ENCODE peak calls at places on chromosomes 16 and 17, in five cellular contexts. N, J, U, W and O are unnamed samples.

GRCh38 chr17:8593830-8594229 is 36.7 kb downstream of the MYH10 start:
- DNase-seq in N (no peak), J (no peak), U (no peak), W (no peak), O (no peak)

GRCh38 chr17:39450051-39450450 is 1.0 kb downstream of the MED1 start:
- DNase-seq in N (no peak), J (no peak), U (peak), W (no peak), O (no peak)

GRCh38 chr16:4640572-4641305 is 16.1 kb downstream of the MGRN1 start:
- DNase-seq in N (no peak), J (no peak), U (no peak), W (no peak), O (no peak)

GRCh38 chr16:65975049-65975708 is 391.3 kb upstream of the CDH5 start:
- DNase-seq in N (no peak), J (no peak), U (no peak), W (peak), O (no peak)

GRCh38 chr17:37506678-37507077 is 17.0 kb downstream of the DUSP14 start:
- DNase-seq in N (no peak), J (no peak), U (peak), W (peak), O (no peak)

GRCh38 chr17:44110823-44111633 is 12.4 kb downstream of the HDAC5 start:
- DNase-seq in N (peak), J (no peak), U (peak), W (peak), O (peak)

GRCh38 chr17:50151937-50152547 is 1.6 kb upstream of the PPP1R9B start:
- DNase-seq in N (peak), J (peak), U (peak), W (peak), O (peak)

GRCh38 chr17:27956601-27957445 is 63.7 kb upstream of the LYRM9 start:
- DNase-seq in N (no peak), J (no peak), U (no peak), W (no peak), O (no peak)

GRCh38 chr16:56929639-56930038 is 2.3 kb upstream of the HERPUD1 start:
- DNase-seq in N (no peak), J (no peak), U (no peak), W (no peak), O (no peak)

GRCh38 chr17:31512796-31513195 is 121.3 kb downstream of the RAB11FIP4 start:
- DNase-seq in N (no peak), J (no peak), U (no peak), W (no peak), O (no peak)

GRCh38 chr16:80924372-80924978 is 82.2 kb downstream of the CMC2 start:
- DNase-seq in N (no peak), J (no peak), U (peak), W (peak), O (peak)

GRCh38 chr16:15578824-15579223 is 64.1 kb downstream of the MARF1 start:
- DNase-seq in N (no peak), J (no peak), U (no peak), W (no peak), O (no peak)

GRCh38 chr17:17055286-17056166 is 13.3 kb downstream of the MPRIP start:
- DNase-seq in N (peak), J (no peak), U (no peak), W (no peak), O (no peak)

GRCh38 chr16:51569204-51569911 is 418.3 kb upstream of the SALL1 start:
- DNase-seq in N (no peak), J (no peak), U (peak), W (no peak), O (no peak)

GRCh38 chr17:50056217-50056960 is 479 bp downstream of the ITGA3 start:
- DNase-seq in N (peak), J (no peak), U (peak), W (peak), O (peak)

GRCh38 chr16:89281829-89282228 is 64.3 kb downstream of the ZNF778 start:
- DNase-seq in N (no peak), J (no peak), U (no peak), W (no peak), O (no peak)

GRCh38 chr16:17793354-17793753 is 322.6 kb upstream of the XYLT1 start:
- DNase-seq in N (no peak), J (no peak), U (no peak), W (no peak), O (no peak)

GRCh38 chr16:75315907-75316306 is 64.5 kb upstream of the BCAR1 start:
- DNase-seq in N (no peak), J (no peak), U (no peak), W (no peak), O (no peak)

GRCh38 chr16:1989826-1990335 is at the start of gene SYNGR3:
- DNase-seq in N (no peak), J (no peak), U (no peak), W (no peak), O (no peak)

GRCh38 chr17:79633937-79634813 is 23.3 kb upstream of the RBFOX3 start:
- DNase-seq in N (peak), J (no peak), U (no peak), W (no peak), O (no peak)

GRCh38 chr16:56532714-56533113 is 12.9 kb upstream of the BBS2 start:
- DNase-seq in N (no peak), J (no peak), U (peak), W (no peak), O (no peak)

GRCh38 chr16:67543036-67543435 is 14.4 kb downstream of the RIPOR1 start:
- DNase-seq in N (no peak), J (no peak), U (no peak), W (no peak), O (no peak)

GRCh38 chr16:67544329-67544841 is 15.8 kb downstream of the RIPOR1 start:
- DNase-seq in N (no peak), J (no peak), U (no peak), W (no peak), O (no peak)

GRCh38 chr16:67542464-67542863 is 13.8 kb downstream of the RIPOR1 start:
- DNase-seq in N (peak), J (no peak), U (peak), W (peak), O (no peak)

GRCh38 chr16:67544844-67545664 is 16.4 kb downstream of the RIPOR1 start:
- DNase-seq in N (no peak), J (no peak), U (no peak), W (no peak), O (peak)

DNA sequence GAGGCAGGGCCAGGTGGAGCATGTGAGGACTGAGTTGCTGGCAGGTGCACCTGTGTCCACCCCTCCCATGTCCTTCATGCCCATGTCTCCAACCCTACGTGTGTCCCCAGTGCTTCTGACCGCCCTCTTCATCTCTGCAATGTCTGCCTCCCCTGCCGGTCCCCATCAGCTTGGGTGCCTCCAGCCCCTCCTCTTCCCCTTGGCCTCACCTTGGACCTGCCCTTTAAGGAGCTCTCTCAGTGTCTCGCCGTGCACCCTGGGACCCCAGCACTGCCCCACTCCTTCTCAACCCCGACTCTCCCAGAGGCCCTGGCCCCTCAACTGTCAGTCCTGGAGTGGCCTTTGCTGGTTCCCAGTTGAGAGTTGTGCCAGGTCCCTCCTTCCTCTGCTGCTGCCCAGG is 15.0 kb downstream of the RIPOR1 start:
- DNase-seq in N (no peak), J (no peak), U (no peak), W (no peak), O (no peak)
- TF ChIP-seq CTCF in N (no peak), J (no peak), U (no peak), W (no peak), O (no peak)

GRCh38 chr17:36148559-36149295 is 27.7 kb downstream of the TBC1D3B start:
- DNase-seq in N (peak), J (peak), U (peak), W (peak), O (peak)

GRCh38 chr17:36149296-36149820 is 27.1 kb downstream of the TBC1D3B start:
- DNase-seq in N (peak), J (no peak), U (no peak), W (peak), O (no peak)

GRCh38 chr17:36151891-36152638 is 24.4 kb downstream of the TBC1D3B start:
- DNase-seq in N (no peak), J (no peak), U (no peak), W (no peak), O (no peak)

GRCh38 chr17:36153887-36154576 is 22.4 kb downstream of the TBC1D3B start:
- DNase-seq in N (no peak), J (no peak), U (no peak), W (no peak), O (no peak)

GRCh38 chr17:36152639-36153120 is 23.8 kb downstream of the TBC1D3B start:
- DNase-seq in N (no peak), J (no peak), U (no peak), W (no peak), O (no peak)
- TF ChIP-seq CTCF in N (no peak), J (peak), U (no peak), W (no peak), O (no peak)

DNA sequence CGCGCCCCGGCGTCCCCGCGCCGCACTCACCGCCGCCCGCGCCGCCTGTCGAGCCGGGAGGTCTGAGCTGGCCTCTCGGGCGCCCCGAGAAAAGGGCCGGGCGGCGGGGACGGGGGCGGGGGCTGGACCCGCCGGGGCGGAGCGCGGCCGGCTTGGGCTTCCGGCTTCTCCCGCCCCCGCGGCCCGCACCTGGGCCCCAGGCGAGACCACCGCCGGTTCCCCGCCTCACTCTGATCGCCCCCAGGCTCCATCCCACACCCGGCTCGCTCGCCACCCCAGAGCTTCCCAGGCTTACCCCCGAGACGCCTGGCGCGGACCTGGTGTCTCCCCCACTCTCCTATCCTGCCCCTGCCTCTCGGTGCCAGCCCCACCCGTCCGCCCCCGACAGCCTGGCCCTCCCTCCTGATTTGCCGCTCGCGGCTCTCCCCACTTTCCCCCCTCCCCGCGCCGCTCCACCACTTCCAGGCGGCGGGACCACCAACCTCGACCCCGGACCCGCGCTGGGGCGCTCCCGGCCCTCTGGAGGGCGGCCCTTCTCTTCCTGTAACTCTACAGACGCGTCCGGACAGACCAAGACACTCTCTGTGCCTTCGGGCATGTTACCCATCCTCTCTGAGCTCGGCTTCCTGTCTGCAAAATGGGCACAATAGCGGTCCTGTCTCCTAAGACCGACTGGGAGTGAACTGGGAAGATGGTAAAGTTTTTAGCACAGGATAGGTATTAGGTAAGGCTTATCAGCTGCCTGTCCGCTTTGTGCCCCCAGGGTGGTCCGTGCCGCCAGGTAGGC is at the start of gene LITAF:
- DNase-seq in N (peak), J (no peak), U (peak), W (peak), O (peak)
- TF ChIP-seq CTCF in N (peak), J (no peak), U (no peak), W (no peak), O (no peak)

GRCh38 chr17:32941419-32942032 is 13.6 kb downstream of the TMEM98 start:
- DNase-seq in N (no peak), J (no peak), U (no peak), W (no peak), O (no peak)
- TF ChIP-seq CTCF in N (no peak), J (peak), U (peak), W (peak), O (no peak)